ENCODE peak calls at places on chromosomes 5 and 9, in six cellular contexts. Q is H9, G is adrenal gland, B is HFF-Myc, I is glutamatergic neuron, C is psoas muscle. V is an unnamed sample.

GRCh38 chr5:145316282-145316681 is 518.9 kb downstream of the PRELID2 start:
- DNase-seq in C (no peak), G (no peak), Q (no peak), I (no peak), B (no peak), V (no peak)

GRCh38 chr9:73118898-73119554 is 32.6 kb upstream of the ANXA1 start:
- DNase-seq in Q (no peak), C (no peak), I (no peak), B (no peak), G (no peak), V (no peak)

GRCh38 chr9:133306242-133307194 is 29.5 kb downstream of the SURF6 start:
- DNase-seq in B (no peak), I (no peak), C (no peak), G (no peak), Q (no peak), V (no peak)

GRCh38 chr9:130837002-130837511 is 2.0 kb downstream of the ABL1 start:
- DNase-seq in I (no peak), C (no peak), Q (no peak), G (no peak), B (no peak), V (no peak)

GRCh38 chr5:179549973-179550510 is 312 bp upstream of the RUFY1 start:
- DNase-seq in B (no peak), C (no peak), G (no peak), I (no peak), Q (no peak), V (no peak)

GRCh38 chr9:75152416-75152815 is 64.1 kb downstream of the OSTF1 start:
- DNase-seq in G (no peak), I (no peak), C (no peak), Q (no peak), B (no peak), V (no peak)

GRCh38 chr9:6598249-6598725 is 47.2 kb downstream of the GLDC start:
- DNase-seq in G (no peak), B (no peak), I (no peak), Q (no peak), C (no peak), V (no peak)

GRCh38 chr9:137445930-137446431 is 4.8 kb upstream of the ENTPD8 start:
- DNase-seq in G (no peak), I (peak), Q (no peak), C (peak), B (no peak), V (no peak)

GRCh38 chr5:38790891-38791290 is 54.9 kb upstream of the OSMR start:
- DNase-seq in G (no peak), C (no peak), I (no peak), Q (no peak), B (no peak), V (no peak)

GRCh38 chr5:68196876-68197275 is 18.7 kb upstream of the PIK3R1 start:
- DNase-seq in G (peak), B (no peak), C (no peak), Q (no peak), I (no peak), V (no peak)
- TF ChIP-seq CTCF in G (no peak), B (no peak), C (no peak), Q (no peak), I (no peak), V (no peak)

GRCh38 chr5:122726990-122727616 is 47.8 kb upstream of the SNX2 start:
- DNase-seq in Q (no peak), B (peak), G (no peak), C (no peak), I (no peak), V (no peak)

GRCh38 chr5:122720347-122720746 is 54.5 kb upstream of the SNX2 start:
- DNase-seq in G (no peak), I (no peak), C (no peak), B (no peak), Q (no peak), V (no peak)

GRCh38 chr5:122721127-122721526 is 53.8 kb upstream of the SNX2 start:
- DNase-seq in G (no peak), I (no peak), B (no peak), C (no peak), Q (no peak), V (no peak)

DNA sequence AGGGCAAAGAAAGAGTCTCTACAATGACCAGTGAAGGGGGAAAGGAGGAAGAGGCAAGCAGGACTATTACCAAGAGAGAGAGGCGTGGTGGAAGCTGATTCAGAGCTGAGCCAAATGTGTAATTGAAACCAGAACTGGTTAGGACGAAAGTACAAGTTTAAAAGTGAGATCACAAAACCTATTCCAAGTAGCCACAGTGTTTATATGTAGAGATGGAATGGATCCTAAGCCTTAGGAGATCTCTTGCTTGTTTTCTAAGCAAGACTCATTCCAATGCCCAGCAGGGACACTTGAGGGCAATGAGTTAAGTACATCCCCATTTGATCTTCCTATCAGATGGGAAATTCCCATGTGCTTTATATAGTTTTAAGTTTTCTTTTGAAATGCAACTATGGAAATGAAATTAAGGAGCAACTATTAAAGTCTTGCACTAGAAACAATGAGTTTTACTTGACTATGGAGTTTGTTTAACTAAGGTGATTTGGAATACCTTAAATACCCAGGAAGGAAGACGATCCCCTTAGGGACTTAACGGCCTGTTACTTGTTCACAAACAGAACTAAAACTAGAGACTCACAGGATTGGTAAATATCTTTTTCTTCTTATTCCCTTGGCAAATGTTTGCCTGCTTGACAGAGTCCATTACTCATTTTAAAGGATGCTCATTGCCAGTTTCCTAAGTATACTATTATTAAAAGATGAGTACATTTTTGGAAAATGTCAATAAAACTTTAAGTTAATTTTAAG is 51.1 kb upstream of the SNX2 start:
- DNase-seq in B (peak), C (no peak), G (no peak), I (no peak), Q (no peak), V (no peak)
- TF ChIP-seq CTCF in B (no peak), C (no peak), G (no peak), I (no peak), Q (no peak), V (no peak)

GRCh38 chr5:114308017-114308416 is 53.9 kb upstream of the KCNN2 start:
- DNase-seq in I (no peak), C (no peak), B (no peak), Q (peak), G (no peak), V (no peak)

GRCh38 chr5:114310666-114311065 is 51.2 kb upstream of the KCNN2 start:
- DNase-seq in C (no peak), G (no peak), B (no peak), Q (no peak), I (no peak), V (no peak)

GRCh38 chr5:114308508-114308907 is 53.4 kb upstream of the KCNN2 start:
- DNase-seq in I (no peak), G (no peak), B (no peak), Q (no peak), C (no peak), V (no peak)

GRCh38 chr5:114305402-114306207 is 56.3 kb upstream of the KCNN2 start:
- DNase-seq in I (no peak), C (no peak), G (no peak), Q (peak), B (peak), V (no peak)
- TF ChIP-seq CTCF in I (peak), C (peak), G (no peak), Q (peak), B (peak), V (peak)

DNA sequence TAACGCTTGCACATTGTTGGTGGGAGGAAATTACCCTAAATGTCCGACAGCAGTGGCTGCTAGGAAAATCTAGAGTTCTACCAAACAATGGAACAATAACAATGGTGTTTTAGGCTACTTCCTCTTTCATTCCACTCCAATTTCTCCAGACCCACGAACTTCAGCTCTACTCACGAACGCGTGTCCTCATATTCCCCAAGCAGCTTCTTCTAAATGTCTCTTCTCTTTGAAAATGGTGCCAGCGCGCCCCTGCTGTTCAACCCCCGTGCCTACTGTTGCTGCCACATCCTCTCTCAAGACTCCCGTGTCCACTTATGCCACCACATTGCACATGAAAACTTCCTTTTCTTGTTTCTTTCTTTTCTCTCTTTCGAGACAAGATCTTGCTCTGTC is 25.6 kb downstream of the OR2V2 start:
- DNase-seq in Q (no peak), G (peak), I (no peak), C (no peak), B (no peak), V (no peak)
- TF ChIP-seq CTCF in Q (peak), G (no peak), I (no peak), C (no peak), B (peak), V (no peak)